ENCODE peak calls at places on chromosomes 2 and 18, in ten cellular contexts. One of them, this sample, is unnamed.

GRCh38 chr2:218033208-218033589 is 30.4 kb upstream of the TNS1 start:
- DNase-seq in fibroblast of lung: no peak
- DNase-seq in heart right ventricle: no peak
- DNase-seq in tibial artery: no peak
- DNase-seq in cardiac muscle cell: no peak
- DNase-seq in body of pancreas: no peak
- DNase-seq in Peyer's patch: no peak
- DNase-seq in small intestine: no peak
- DNase-seq in mesendoderm: no peak
- DNase-seq in IMR-90: no peak
- DNase-seq in this sample: no peak

GRCh38 chr2:51795248-51795888 is 763.4 kb upstream of the NRXN1 start:
- DNase-seq in tibial artery: no peak
- DNase-seq in heart right ventricle: no peak
- DNase-seq in mesendoderm: peak; percentile 77
- DNase-seq in body of pancreas: no peak
- DNase-seq in fibroblast of lung: no peak
- DNase-seq in IMR-90: no peak
- DNase-seq in small intestine: no peak
- DNase-seq in Peyer's patch: no peak
- DNase-seq in cardiac muscle cell: peak; percentile 5
- DNase-seq in this sample: no peak

GRCh38 chr2:237205111-237205541 is 119.4 kb downstream of the COPS8 start:
- DNase-seq in Peyer's patch: no peak
- DNase-seq in mesendoderm: no peak
- DNase-seq in IMR-90: peak; percentile 40
- DNase-seq in fibroblast of lung: peak; percentile 67
- DNase-seq in small intestine: peak; percentile 40
- DNase-seq in heart right ventricle: peak; percentile 39
- DNase-seq in cardiac muscle cell: peak; percentile 60
- DNase-seq in tibial artery: no peak
- DNase-seq in body of pancreas: no peak
- DNase-seq in this sample: no peak

GRCh38 chr2:165601866-165602636 is 132.6 kb downstream of the CSRNP3 start:
- DNase-seq in small intestine: no peak
- DNase-seq in tibial artery: no peak
- DNase-seq in fibroblast of lung: peak; percentile 90
- DNase-seq in Peyer's patch: no peak
- DNase-seq in mesendoderm: no peak
- DNase-seq in body of pancreas: no peak
- DNase-seq in IMR-90: peak; percentile 58
- DNase-seq in heart right ventricle: no peak
- DNase-seq in cardiac muscle cell: peak; percentile 81
- DNase-seq in this sample: no peak

GRCh38 chr2:150466770-150467640 is 20.5 kb downstream of the RND3 start:
- DNase-seq in cardiac muscle cell: peak; percentile 78
- DNase-seq in Peyer's patch: no peak
- DNase-seq in fibroblast of lung: peak; percentile 94
- DNase-seq in heart right ventricle: no peak
- DNase-seq in tibial artery: no peak
- DNase-seq in small intestine: no peak
- DNase-seq in IMR-90: peak; percentile 86
- DNase-seq in body of pancreas: no peak
- DNase-seq in mesendoderm: no peak
- DNase-seq in this sample: no peak

GRCh38 chr18:45019469-45019868 is 338.8 kb downstream of the SETBP1 start:
- DNase-seq in cardiac muscle cell: no peak
- DNase-seq in tibial artery: no peak
- DNase-seq in Peyer's patch: no peak
- DNase-seq in body of pancreas: no peak
- DNase-seq in fibroblast of lung: no peak
- DNase-seq in mesendoderm: no peak
- DNase-seq in heart right ventricle: no peak
- DNase-seq in IMR-90: no peak
- DNase-seq in small intestine: no peak
- DNase-seq in this sample: no peak

GRCh38 chr2:62199392-62200125 is 3.6 kb downstream of the B3GNT2 start:
- DNase-seq in body of pancreas: no peak
- DNase-seq in fibroblast of lung: peak; percentile 74
- DNase-seq in Peyer's patch: no peak
- DNase-seq in heart right ventricle: no peak
- DNase-seq in tibial artery: no peak
- DNase-seq in mesendoderm: no peak
- DNase-seq in cardiac muscle cell: peak; percentile 40
- DNase-seq in IMR-90: peak; percentile 65
- DNase-seq in small intestine: no peak
- DNase-seq in this sample: no peak

GRCh38 chr2:134070281-134070731 is 183.6 kb upstream of the MGAT5 start:
- DNase-seq in tibial artery: no peak
- DNase-seq in IMR-90: peak; percentile 29
- DNase-seq in heart right ventricle: no peak
- DNase-seq in small intestine: no peak
- DNase-seq in body of pancreas: no peak
- DNase-seq in mesendoderm: no peak
- DNase-seq in Peyer's patch: no peak
- DNase-seq in cardiac muscle cell: no peak
- DNase-seq in fibroblast of lung: no peak
- DNase-seq in this sample: no peak

GRCh38 chr2:69770193-69770702 is 28.3 kb downstream of the ANXA4 start:
- DNase-seq in tibial artery: peak; percentile 74
- DNase-seq in IMR-90: peak; percentile 88
- DNase-seq in cardiac muscle cell: peak; percentile 68
- DNase-seq in fibroblast of lung: peak; percentile 92
- DNase-seq in Peyer's patch: no peak
- DNase-seq in heart right ventricle: peak; percentile 13
- DNase-seq in small intestine: peak; percentile 83
- DNase-seq in mesendoderm: peak; percentile 44
- DNase-seq in body of pancreas: no peak
- DNase-seq in this sample: no peak

GRCh38 chr18:1458547-1458946 is 553.9 kb downstream of the ADCYAP1 start:
- DNase-seq in body of pancreas: no peak
- DNase-seq in heart right ventricle: no peak
- DNase-seq in small intestine: no peak
- DNase-seq in mesendoderm: no peak
- DNase-seq in tibial artery: no peak
- DNase-seq in IMR-90: no peak
- DNase-seq in Peyer's patch: no peak
- DNase-seq in cardiac muscle cell: no peak
- DNase-seq in fibroblast of lung: no peak
- DNase-seq in this sample: no peak

GRCh38 chr18:34760444-34760843 is 50.3 kb downstream of the DTNA start:
- DNase-seq in tibial artery: no peak
- DNase-seq in small intestine: no peak
- DNase-seq in Peyer's patch: no peak
- DNase-seq in cardiac muscle cell: no peak
- DNase-seq in fibroblast of lung: no peak
- DNase-seq in body of pancreas: no peak
- DNase-seq in mesendoderm: no peak
- DNase-seq in IMR-90: no peak
- DNase-seq in heart right ventricle: peak; percentile 27
- DNase-seq in this sample: no peak

GRCh38 chr18:28248653-28249052 is 71.7 kb upstream of the CDH2 start:
- DNase-seq in small intestine: no peak
- DNase-seq in cardiac muscle cell: no peak
- DNase-seq in tibial artery: no peak
- DNase-seq in heart right ventricle: no peak
- DNase-seq in body of pancreas: no peak
- DNase-seq in IMR-90: no peak
- DNase-seq in mesendoderm: peak; percentile 53
- DNase-seq in Peyer's patch: no peak
- DNase-seq in fibroblast of lung: no peak
- DNase-seq in this sample: no peak

DNA sequence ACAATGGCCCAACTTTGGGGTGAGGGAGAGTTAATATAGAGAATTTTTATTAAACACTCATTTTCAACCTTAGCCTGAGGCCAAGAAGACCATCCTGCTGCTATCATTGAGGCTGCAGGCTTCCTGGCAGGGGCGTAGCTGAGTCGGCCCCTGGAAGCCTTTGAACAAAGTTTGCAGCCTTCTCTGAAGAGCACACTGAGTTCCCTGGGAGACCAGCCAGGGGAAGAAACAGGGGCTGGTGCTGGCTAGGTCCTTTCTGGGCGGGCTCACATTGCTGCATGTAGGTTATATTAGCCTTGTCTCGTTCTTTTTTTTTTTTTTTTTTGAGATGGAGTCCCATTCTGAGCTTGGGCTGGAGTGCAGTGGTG is 126.8 kb upstream of the HS6ST1 start:
- DNase-seq in body of pancreas: peak; percentile 2
- DNase-seq in Peyer's patch: no peak
- DNase-seq in heart right ventricle: no peak
- DNase-seq in tibial artery: peak; percentile 45
- DNase-seq in mesendoderm: no peak
- DNase-seq in IMR-90: no peak
- DNase-seq in cardiac muscle cell: no peak
- DNase-seq in small intestine: no peak
- DNase-seq in fibroblast of lung: no peak
- DNase-seq in this sample: peak; percentile 72
- H3K4me1 ChIP-seq in body of pancreas: peaks cover 29% of the 10 kb centered on the region
- H3K4me1 ChIP-seq in Peyer's patch: no peaks in the 10 kb centered on the region
- H3K4me1 ChIP-seq in heart right ventricle: peaks cover 24% of the 10 kb centered on the region
- H3K4me1 ChIP-seq in tibial artery: peaks cover 7% of the 10 kb centered on the region
- H3K4me1 ChIP-seq in mesendoderm: peaks cover 3% of the 10 kb centered on the region
- H3K4me1 ChIP-seq in IMR-90: peaks cover 10% of the 10 kb centered on the region
- H3K4me1 ChIP-seq in cardiac muscle cell: peaks cover 9% of the 10 kb centered on the region
- H3K4me1 ChIP-seq in small intestine: no peaks in the 10 kb centered on the region
- H3K4me1 ChIP-seq in fibroblast of lung: peaks cover 3% of the 10 kb centered on the region
- H3K4me1 ChIP-seq in this sample: peaks cover 71% of the 10 kb centered on the region

GRCh38 chr18:59156316-59156715 is 16.6 kb downstream of the SEC11C start:
- DNase-seq in tibial artery: no peak
- DNase-seq in heart right ventricle: no peak
- DNase-seq in cardiac muscle cell: no peak
- DNase-seq in Peyer's patch: no peak
- DNase-seq in fibroblast of lung: no peak
- DNase-seq in mesendoderm: no peak
- DNase-seq in body of pancreas: no peak
- DNase-seq in IMR-90: no peak
- DNase-seq in small intestine: no peak
- DNase-seq in this sample: no peak

GRCh38 chr18:59150236-59150635 is 10.6 kb downstream of the SEC11C start:
- DNase-seq in body of pancreas: no peak
- DNase-seq in fibroblast of lung: no peak
- DNase-seq in Peyer's patch: no peak
- DNase-seq in small intestine: no peak
- DNase-seq in IMR-90: no peak
- DNase-seq in tibial artery: no peak
- DNase-seq in heart right ventricle: no peak
- DNase-seq in mesendoderm: peak; percentile 21
- DNase-seq in cardiac muscle cell: no peak
- DNase-seq in this sample: no peak

GRCh38 chr18:59149416-59149815 is 9.7 kb downstream of the SEC11C start:
- DNase-seq in fibroblast of lung: no peak
- DNase-seq in body of pancreas: no peak
- DNase-seq in mesendoderm: no peak
- DNase-seq in tibial artery: no peak
- DNase-seq in Peyer's patch: no peak
- DNase-seq in heart right ventricle: no peak
- DNase-seq in cardiac muscle cell: no peak
- DNase-seq in IMR-90: no peak
- DNase-seq in small intestine: no peak
- DNase-seq in this sample: no peak

GRCh38 chr18:59159986-59160385 is 20.3 kb downstream of the SEC11C start:
- DNase-seq in IMR-90: no peak
- DNase-seq in heart right ventricle: no peak
- DNase-seq in small intestine: no peak
- DNase-seq in cardiac muscle cell: no peak
- DNase-seq in Peyer's patch: no peak
- DNase-seq in tibial artery: no peak
- DNase-seq in fibroblast of lung: no peak
- DNase-seq in mesendoderm: no peak
- DNase-seq in body of pancreas: no peak
- DNase-seq in this sample: no peak

DNA sequence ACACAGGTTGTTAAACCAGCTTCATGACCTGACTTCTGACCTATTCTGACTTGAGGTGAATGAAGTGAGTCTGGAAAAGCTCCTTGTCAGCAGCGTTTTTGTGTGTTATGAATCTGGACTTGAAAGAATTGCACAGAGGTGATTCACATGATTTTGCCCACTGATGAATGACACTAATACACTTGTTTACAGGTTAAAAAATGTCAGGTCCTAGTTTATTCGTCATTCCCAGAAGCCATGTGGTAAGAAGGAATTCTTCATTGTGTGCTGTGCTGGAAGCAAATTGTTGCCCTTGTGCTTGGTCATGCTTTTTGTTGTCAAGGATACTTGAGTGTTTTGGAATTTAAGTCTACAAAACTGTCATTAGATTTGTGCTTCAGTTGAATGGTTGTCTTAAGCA is 15.5 kb downstream of the SEC11C start:
- DNase-seq in mesendoderm: no peak
- DNase-seq in cardiac muscle cell: peak; percentile 9
- DNase-seq in IMR-90: peak; percentile 95
- DNase-seq in body of pancreas: no peak
- DNase-seq in small intestine: no peak
- DNase-seq in fibroblast of lung: peak; percentile 36
- DNase-seq in heart right ventricle: no peak
- DNase-seq in Peyer's patch: no peak
- DNase-seq in tibial artery: no peak
- DNase-seq in this sample: no peak
- H3K27ac ChIP-seq in mesendoderm: no peak overlapping the region
- H3K27ac ChIP-seq in cardiac muscle cell: no peak overlapping the region
- H3K27ac ChIP-seq in IMR-90: no peak overlapping the region
- H3K27ac ChIP-seq in body of pancreas: no peak overlapping the region
- H3K27ac ChIP-seq in small intestine: no peak overlapping the region
- H3K27ac ChIP-seq in fibroblast of lung: no peak overlapping the region
- H3K27ac ChIP-seq in heart right ventricle: no peak overlapping the region
- H3K27ac ChIP-seq in Peyer's patch: no peak overlapping the region
- H3K27ac ChIP-seq in tibial artery: no peak overlapping the region
- H3K27ac ChIP-seq in this sample: no peak overlapping the region

DNA sequence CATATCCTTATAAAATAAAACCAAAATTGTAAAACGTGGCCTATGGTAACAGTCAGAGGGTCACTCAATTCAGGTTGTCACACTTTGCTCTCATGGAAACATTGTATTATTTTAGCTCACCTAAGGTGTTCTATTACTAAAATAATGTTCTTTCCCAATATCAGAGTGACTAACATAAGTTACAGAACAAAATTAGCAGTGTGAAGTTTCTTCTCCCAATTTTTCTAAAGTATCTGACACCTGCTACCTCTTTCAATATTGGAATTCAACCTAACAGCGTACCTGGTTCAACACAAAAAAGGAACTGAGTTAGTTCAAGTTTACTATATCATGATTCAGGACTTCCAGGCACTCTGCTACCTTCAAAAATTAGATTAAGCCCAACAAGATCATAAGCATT is 190.4 kb downstream of the ZEB2 start:
- DNase-seq in heart right ventricle: no peak
- DNase-seq in cardiac muscle cell: no peak
- DNase-seq in mesendoderm: no peak
- DNase-seq in tibial artery: no peak
- DNase-seq in body of pancreas: no peak
- DNase-seq in Peyer's patch: no peak
- DNase-seq in IMR-90: no peak
- DNase-seq in fibroblast of lung: no peak
- DNase-seq in small intestine: no peak
- DNase-seq in this sample: no peak
- H3K4me3 ChIP-seq in heart right ventricle: no peak overlapping the region
- H3K4me3 ChIP-seq in cardiac muscle cell: no peak overlapping the region
- H3K4me3 ChIP-seq in mesendoderm: no peak overlapping the region
- H3K4me3 ChIP-seq in tibial artery: no peak overlapping the region
- H3K4me3 ChIP-seq in body of pancreas: no peak overlapping the region
- H3K4me3 ChIP-seq in Peyer's patch: no peak overlapping the region
- H3K4me3 ChIP-seq in IMR-90: no peak overlapping the region
- H3K4me3 ChIP-seq in fibroblast of lung: no peak overlapping the region
- H3K4me3 ChIP-seq in small intestine: no peak overlapping the region
- H3K4me3 ChIP-seq in this sample: peak overlapping the region; percentile 94

GRCh38 chr2:203690110-203691047 is 16.1 kb upstream of the CD28 start:
- DNase-seq in body of pancreas: no peak
- DNase-seq in mesendoderm: no peak
- DNase-seq in Peyer's patch: no peak
- DNase-seq in cardiac muscle cell: peak; percentile 53
- DNase-seq in fibroblast of lung: no peak
- DNase-seq in tibial artery: no peak
- DNase-seq in heart right ventricle: no peak
- DNase-seq in small intestine: peak; percentile 30
- DNase-seq in IMR-90: peak; percentile 38
- DNase-seq in this sample: no peak
- H3K4me1 ChIP-seq in body of pancreas: no peaks in the 10 kb centered on the region
- H3K4me1 ChIP-seq in mesendoderm: peaks cover 5% of the 10 kb centered on the region
- H3K4me1 ChIP-seq in Peyer's patch: no peaks in the 10 kb centered on the region
- H3K4me1 ChIP-seq in cardiac muscle cell: peaks cover 8% of the 10 kb centered on the region
- H3K4me1 ChIP-seq in fibroblast of lung: peaks cover 14% of the 10 kb centered on the region
- H3K4me1 ChIP-seq in tibial artery: peaks cover 22% of the 10 kb centered on the region
- H3K4me1 ChIP-seq in heart right ventricle: peaks cover 88% of the 10 kb centered on the region
- H3K4me1 ChIP-seq in small intestine: peaks cover 5% of the 10 kb centered on the region
- H3K4me1 ChIP-seq in IMR-90: peaks cover 12% of the 10 kb centered on the region
- H3K4me1 ChIP-seq in this sample: peaks cover 66% of the 10 kb centered on the region

This sample was measured in spleen.